ENCODE peak calls at places on chromosome 3, in seven cellular contexts. I, Z, A, U, M, S and W are unnamed samples.

GRCh38 chr3:131714585-131715220 is 211.9 kb upstream of the MRPL3 start:
- DNase-seq in I (no peak), Z (no peak), A (no peak), U (no peak), M (no peak), S (no peak), W (no peak)

GRCh38 chr3:172751188-172751571 is 654 bp downstream of the ECT2 start:
- DNase-seq in I (no peak), Z (no peak), A (peak), U (no peak), M (no peak), S (no peak), W (no peak)

GRCh38 chr3:85725809-85726208 is 767.0 kb downstream of the CADM2 start:
- DNase-seq in I (no peak), Z (no peak), A (no peak), U (no peak), M (no peak), S (no peak), W (no peak)

GRCh38 chr3:41101231-41101630 is 98.1 kb upstream of the CTNNB1 start:
- DNase-seq in I (no peak), Z (no peak), A (no peak), U (no peak), M (no peak), S (no peak), W (no peak)

GRCh38 chr3:37453393-37454391 is 279.3 kb upstream of the LRRFIP2 start:
- DNase-seq in I (peak), Z (peak), A (no peak), U (peak), M (peak), S (no peak), W (peak)

GRCh38 chr3:62586356-62586755 is 213.0 kb upstream of the FEZF2 start:
- DNase-seq in I (no peak), Z (no peak), A (no peak), U (no peak), M (no peak), S (no peak), W (no peak)

GRCh38 chr3:149970716-149971402 is at the start of gene PFN2:
- DNase-seq in I (peak), Z (peak), A (peak), U (peak), M (peak), S (peak), W (peak)

GRCh38 chr3:25618043-25618442 is 46.7 kb downstream of the TOP2B start:
- DNase-seq in I (no peak), Z (no peak), A (no peak), U (no peak), M (no peak), S (no peak), W (no peak)

GRCh38 chr3:173398111-173398479 is 551 bp downstream of the NLGN1 start:
- DNase-seq in I (no peak), Z (no peak), A (no peak), U (no peak), M (no peak), S (no peak), W (no peak)

GRCh38 chr3:48514431-48515227 is 10.7 kb upstream of the SHISA5 start:
- DNase-seq in I (no peak), Z (peak), A (no peak), U (no peak), M (no peak), S (peak), W (no peak)

GRCh38 chr3:76554717-76555116 is 485.2 kb upstream of the ROBO2 start:
- DNase-seq in I (no peak), Z (no peak), A (no peak), U (no peak), M (no peak), S (no peak), W (no peak)

GRCh38 chr3:114796796-114797195 is 350.3 kb downstream of the ZBTB20 start:
- DNase-seq in I (no peak), Z (no peak), A (no peak), U (no peak), M (no peak), S (no peak), W (no peak)

GRCh38 chr3:116083686-116084085 is 361.6 kb downstream of the LSAMP start:
- DNase-seq in I (no peak), Z (no peak), A (no peak), U (no peak), M (no peak), S (no peak), W (no peak)

GRCh38 chr3:37056826-37057225 is 63.5 kb downstream of the MLH1 start:
- DNase-seq in I (no peak), Z (no peak), A (no peak), U (no peak), M (no peak), S (no peak), W (no peak)

GRCh38 chr3:69532828-69533219 is 146.9 kb upstream of the FRMD4B start:
- DNase-seq in I (no peak), Z (no peak), A (no peak), U (no peak), M (no peak), S (no peak), W (no peak)

GRCh38 chr3:117708601-117709000 is 999.0 kb downstream of the TUSC7 start:
- DNase-seq in I (no peak), Z (no peak), A (no peak), U (no peak), M (no peak), S (no peak), W (no peak)

GRCh38 chr3:157120071-157120892 is 39.7 kb downstream of the CCNL1 start:
- DNase-seq in I (no peak), Z (no peak), A (no peak), U (no peak), M (no peak), S (no peak), W (no peak)

GRCh38 chr3:121295453-121295852 is 250.3 kb downstream of the POLQ start:
- DNase-seq in I (no peak), Z (no peak), A (no peak), U (no peak), M (no peak), S (no peak), W (no peak)

GRCh38 chr3:195566797-195567196 is 16.9 kb downstream of the APOD start:
- DNase-seq in I (no peak), Z (no peak), A (peak), U (no peak), M (no peak), S (no peak), W (no peak)

GRCh38 chr3:12179441-12179840 is 20.7 kb upstream of the TIMP4 start:
- DNase-seq in I (no peak), Z (no peak), A (no peak), U (no peak), M (no peak), S (no peak), W (no peak)

GRCh38 chr3:129793356-129793755 is 100.2 kb downstream of the TMCC1 start:
- DNase-seq in I (no peak), Z (no peak), A (no peak), U (no peak), M (no peak), S (no peak), W (no peak)

GRCh38 chr3:69204315-69204957 is 82.0 kb upstream of the LMOD3 start:
- DNase-seq in I (no peak), Z (no peak), A (no peak), U (no peak), M (peak), S (no peak), W (no peak)

GRCh38 chr3:25508433-25508832 is 80.4 kb downstream of the RARB start:
- DNase-seq in I (no peak), Z (no peak), A (no peak), U (no peak), M (no peak), S (no peak), W (no peak)

GRCh38 chr3:183253961-183254815 is 1.1 kb downstream of the B3GNT5 start:
- DNase-seq in I (no peak), Z (peak), A (peak), U (peak), M (peak), S (no peak), W (no peak)

GRCh38 chr3:193605876-193606275 is 12.9 kb downstream of the OPA1 start:
- DNase-seq in I (peak), Z (no peak), A (peak), U (no peak), M (peak), S (peak), W (peak)

GRCh38 chr3:14587733-14588360 is 47.7 kb upstream of the GRIP2 start:
- DNase-seq in I (no peak), Z (no peak), A (no peak), U (no peak), M (no peak), S (no peak), W (peak)

GRCh38 chr3:110344487-110344886 is 727.1 kb upstream of the NECTIN3 start:
- DNase-seq in I (no peak), Z (no peak), A (no peak), U (no peak), M (no peak), S (no peak), W (no peak)

GRCh38 chr3:143036557-143036956 is 35.2 kb downstream of the U2SURP start:
- DNase-seq in I (no peak), Z (no peak), A (no peak), U (no peak), M (no peak), S (no peak), W (no peak)

GRCh38 chr3:43996379-43997301 is 245.0 kb upstream of the TOPAZ1 start:
- DNase-seq in I (no peak), Z (peak), A (no peak), U (no peak), M (no peak), S (no peak), W (no peak)

GRCh38 chr3:101854608-101855304 is 5.4 kb downstream of the NFKBIZ start:
- DNase-seq in I (no peak), Z (no peak), A (no peak), U (no peak), M (no peak), S (no peak), W (no peak)

GRCh38 chr3:40387001-40387894 is at the start of gene ENTPD3:
- DNase-seq in I (no peak), Z (peak), A (peak), U (no peak), M (no peak), S (no peak), W (no peak)

GRCh38 chr3:123618768-123619484 is 34.1 kb upstream of the HACD2 start:
- DNase-seq in I (no peak), Z (no peak), A (no peak), U (peak), M (peak), S (no peak), W (peak)
- H3K27ac ChIP-seq in I (peak), Z (peak), A (no peak), U (peak), M (no peak), S (no peak), W (peak)

GRCh38 chr3:113212155-113212844 is 943 bp downstream of the BOC start:
- DNase-seq in I (no peak), Z (no peak), A (no peak), U (peak), M (peak), S (no peak), W (no peak)

GRCh38 chr3:113210608-113211369 is 568 bp upstream of the BOC start:
- DNase-seq in I (no peak), Z (no peak), A (no peak), U (peak), M (no peak), S (no peak), W (no peak)

GRCh38 chr3:113212845-113213375 is 1.6 kb downstream of the BOC start:
- DNase-seq in I (no peak), Z (no peak), A (no peak), U (no peak), M (no peak), S (no peak), W (no peak)

GRCh38 chr3:113214227-113214626 is 2.9 kb downstream of the BOC start:
- DNase-seq in I (no peak), Z (no peak), A (no peak), U (no peak), M (no peak), S (no peak), W (no peak)

DNA sequence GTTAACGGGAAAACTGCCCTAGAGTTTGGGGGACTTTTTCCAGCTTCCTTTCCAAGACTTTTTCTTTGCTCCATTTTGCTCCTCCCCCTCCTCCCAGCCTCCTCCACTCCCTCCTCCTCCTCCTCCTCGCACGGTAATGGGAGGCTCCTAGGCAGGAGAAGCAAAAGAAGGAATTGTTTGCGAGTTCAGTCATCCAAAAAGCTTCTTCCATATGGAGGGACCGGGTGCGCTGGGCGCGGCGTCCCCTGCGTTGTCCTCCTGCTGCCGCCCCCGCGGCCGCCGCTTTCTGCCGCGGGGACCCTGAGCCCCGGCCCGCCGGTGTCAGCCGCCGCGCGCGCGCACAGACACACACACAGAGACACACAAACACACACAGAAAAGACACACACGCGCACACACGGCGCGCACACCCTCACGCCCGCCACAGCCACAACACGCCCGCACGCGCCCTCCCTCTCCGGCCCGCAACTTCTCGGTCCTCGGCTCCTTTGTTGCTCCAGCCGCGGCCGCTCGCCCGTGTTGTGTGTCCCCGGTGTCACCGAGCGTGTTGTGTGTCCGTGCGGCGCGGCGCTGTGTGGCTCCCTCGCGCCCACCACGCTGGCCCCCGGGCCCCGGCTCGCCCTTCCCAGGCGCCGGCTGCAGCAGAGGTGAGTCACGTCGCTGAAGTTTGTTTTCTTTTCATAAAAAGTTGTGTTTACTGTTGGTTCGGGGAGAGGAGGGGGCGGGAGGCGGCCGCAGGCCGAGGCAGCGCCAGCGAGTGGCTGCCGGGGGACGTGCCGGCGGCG is at the start of gene BOC:
- DNase-seq in I (no peak), Z (no peak), A (no peak), U (peak), M (peak), S (no peak), W (no peak)
- H3K27ac ChIP-seq in I (peak), Z (peak), A (no peak), U (peak), M (peak), S (no peak), W (no peak)

GRCh38 chr3:126353694-126354321 is 3.4 kb downstream of the KLF15 start:
- DNase-seq in I (no peak), Z (peak), A (no peak), U (no peak), M (no peak), S (no peak), W (no peak)
- H3K27ac ChIP-seq in I (peak), Z (peak), A (no peak), U (peak), M (peak), S (no peak), W (no peak)

DNA sequence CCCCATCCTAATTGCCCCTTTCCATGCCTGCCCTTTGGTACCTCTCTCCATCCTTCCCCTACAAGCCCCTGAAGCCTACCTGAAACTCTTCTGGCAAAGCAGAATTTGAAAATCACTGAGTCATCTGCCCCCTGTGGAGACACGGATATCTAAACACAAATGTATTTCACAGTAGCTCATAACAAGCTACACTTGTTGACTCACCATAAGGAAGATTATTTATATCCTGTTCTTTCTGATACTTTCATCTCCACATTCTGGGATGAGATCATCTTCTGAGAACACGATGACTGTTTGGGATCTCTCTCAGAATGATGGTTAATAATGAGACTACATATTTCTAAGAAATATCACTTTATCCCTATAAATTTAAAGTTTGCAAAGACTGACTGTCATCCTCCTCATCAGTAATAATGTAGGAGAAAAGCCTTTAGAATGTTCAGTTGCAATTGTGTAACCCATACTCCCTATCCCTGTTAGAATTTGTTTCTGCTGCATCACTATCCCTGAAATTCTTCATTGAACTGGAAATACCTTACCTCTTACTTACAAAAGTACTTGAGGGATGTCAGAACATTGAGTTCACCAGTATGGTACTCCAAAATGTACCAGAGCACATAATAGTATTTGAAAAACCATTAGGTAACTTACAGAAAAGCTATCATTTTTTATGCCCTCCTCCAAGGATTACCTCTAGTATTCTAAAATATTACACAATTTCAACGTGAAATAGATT is 116.1 kb upstream of the IL12A start:
- DNase-seq in I (no peak), Z (no peak), A (no peak), U (no peak), M (no peak), S (no peak), W (no peak)
- H3K27ac ChIP-seq in I (no peak), Z (peak), A (no peak), U (peak), M (peak), S (no peak), W (no peak)

GRCh38 chr3:39281533-39281932 is 1.7 kb upstream of the CX3CR1 start:
- DNase-seq in I (no peak), Z (peak), A (no peak), U (no peak), M (no peak), S (no peak), W (no peak)

GRCh38 chr3:39277893-39278615 is 1.8 kb downstream of the CX3CR1 start:
- DNase-seq in I (no peak), Z (no peak), A (no peak), U (no peak), M (no peak), S (no peak), W (no peak)

GRCh38 chr3:39278616-39278935 is 1.3 kb downstream of the CX3CR1 start:
- DNase-seq in I (peak), Z (no peak), A (no peak), U (no peak), M (no peak), S (no peak), W (no peak)

GRCh38 chr3:39280569-39280968 is 733 bp upstream of the CX3CR1 start:
- DNase-seq in I (no peak), Z (no peak), A (no peak), U (no peak), M (no peak), S (no peak), W (no peak)

DNA sequence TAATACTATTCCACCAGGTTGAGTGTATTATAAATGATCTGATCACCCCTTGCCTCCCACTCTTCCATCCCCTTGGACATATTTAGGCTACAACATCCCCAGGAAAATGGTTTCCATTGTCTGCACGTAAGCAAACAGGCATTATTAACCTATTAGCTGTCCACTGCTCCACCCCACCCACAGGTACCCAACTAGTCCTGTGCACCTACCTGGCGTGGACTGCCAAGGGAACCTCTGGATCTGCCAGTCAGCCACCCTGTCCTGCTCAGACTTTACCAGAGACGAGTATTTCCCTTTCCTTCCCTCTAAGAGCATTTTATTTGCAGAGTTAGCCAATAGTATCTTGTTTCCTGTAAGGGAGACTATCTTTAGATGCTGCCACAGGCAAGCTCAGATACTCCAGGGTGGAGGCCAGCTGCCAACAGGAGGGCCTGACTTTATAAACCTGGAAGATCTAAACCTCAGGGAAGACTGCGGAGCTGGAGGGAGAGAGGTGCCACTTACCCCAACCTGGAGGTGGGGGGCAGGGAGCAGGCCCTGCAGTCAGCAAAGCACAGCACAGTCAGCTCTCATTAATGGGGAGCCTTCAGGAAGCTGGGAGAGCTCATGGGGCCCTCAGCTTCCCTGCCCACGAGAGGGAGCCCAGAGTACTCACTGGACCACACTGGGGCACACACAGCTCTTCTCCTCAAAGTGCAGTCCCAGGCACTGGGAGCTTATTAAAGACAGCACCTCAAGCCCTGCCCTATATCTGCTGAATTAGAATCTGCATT is at the start of gene CX3CR1:
- DNase-seq in I (no peak), Z (no peak), A (no peak), U (no peak), M (peak), S (no peak), W (no peak)
- H3K27ac ChIP-seq in I (peak), Z (no peak), A (no peak), U (no peak), M (no peak), S (no peak), W (no peak)